ENCODE peak calls at places on chromosomes 3 and 15, in six cellular contexts. One of them, this sample, is unnamed.

GRCh38 chr15:50046868-50047267 is 72.2 kb downstream of the ATP8B4 start:
- DNase-seq in nephron progenitor cell: no peak
- DNase-seq in NCI-H510A treated with DMSO at 0.1 percent for 48 hours: no peak
- DNase-seq in Ammon's horn: no peak
- DNase-seq in activated CD4-positive, alpha-beta T cell treated with anti-CD3 and anti-CD28 coated beads, Interleukin-2, amount 50 U/mL, for 4 hours: no peak
- DNase-seq in A172: no peak
- DNase-seq in this sample: no peak

GRCh38 chr15:61033938-61034792 is 194.9 kb downstream of the RORA start:
- DNase-seq in NCI-H510A treated with DMSO at 0.1 percent for 48 hours: no peak
- DNase-seq in nephron progenitor cell: no peak
- DNase-seq in A172: no peak
- DNase-seq in Ammon's horn: no peak
- DNase-seq in activated CD4-positive, alpha-beta T cell treated with anti-CD3 and anti-CD28 coated beads, Interleukin-2, amount 50 U/mL, for 4 hours: no peak
- DNase-seq in this sample: no peak

GRCh38 chr3:125059488-125060245 is 3.9 kb upstream of the HEG1 start:
- DNase-seq in NCI-H510A treated with DMSO at 0.1 percent for 48 hours: no peak
- DNase-seq in Ammon's horn: no peak
- DNase-seq in nephron progenitor cell: no peak
- DNase-seq in activated CD4-positive, alpha-beta T cell treated with anti-CD3 and anti-CD28 coated beads, Interleukin-2, amount 50 U/mL, for 4 hours: no peak
- DNase-seq in A172: no peak
- DNase-seq in this sample: no peak

GRCh38 chr15:100082761-100083402 is 258.9 kb downstream of the ADAMTS17 start:
- DNase-seq in NCI-H510A treated with DMSO at 0.1 percent for 48 hours: no peak
- DNase-seq in Ammon's horn: no peak
- DNase-seq in A172: no peak
- DNase-seq in activated CD4-positive, alpha-beta T cell treated with anti-CD3 and anti-CD28 coated beads, Interleukin-2, amount 50 U/mL, for 4 hours: no peak
- DNase-seq in nephron progenitor cell: no peak
- DNase-seq in this sample: no peak

GRCh38 chr3:5213574-5213966 is 26.1 kb downstream of the EDEM1 start:
- DNase-seq in A172: no peak
- DNase-seq in activated CD4-positive, alpha-beta T cell treated with anti-CD3 and anti-CD28 coated beads, Interleukin-2, amount 50 U/mL, for 4 hours: no peak
- DNase-seq in nephron progenitor cell: no peak
- DNase-seq in NCI-H510A treated with DMSO at 0.1 percent for 48 hours: no peak
- DNase-seq in Ammon's horn: no peak
- DNase-seq in this sample: no peak

GRCh38 chr15:90035835-90036220 is 34.7 kb downstream of the ZNF710 start:
- DNase-seq in nephron progenitor cell: no peak
- DNase-seq in Ammon's horn: peak
- DNase-seq in activated CD4-positive, alpha-beta T cell treated with anti-CD3 and anti-CD28 coated beads, Interleukin-2, amount 50 U/mL, for 4 hours: no peak
- DNase-seq in A172: no peak
- DNase-seq in NCI-H510A treated with DMSO at 0.1 percent for 48 hours: no peak
- DNase-seq in this sample: no peak

GRCh38 chr15:49747340-49747739 is 126.5 kb downstream of the DTWD1 start:
- DNase-seq in Ammon's horn: no peak
- DNase-seq in A172: no peak
- DNase-seq in nephron progenitor cell: no peak
- DNase-seq in NCI-H510A treated with DMSO at 0.1 percent for 48 hours: no peak
- DNase-seq in activated CD4-positive, alpha-beta T cell treated with anti-CD3 and anti-CD28 coated beads, Interleukin-2, amount 50 U/mL, for 4 hours: no peak
- DNase-seq in this sample: no peak

GRCh38 chr3:50100956-50101845 is 12.5 kb downstream of the RBM5 start:
- DNase-seq in nephron progenitor cell: no peak
- DNase-seq in activated CD4-positive, alpha-beta T cell treated with anti-CD3 and anti-CD28 coated beads, Interleukin-2, amount 50 U/mL, for 4 hours: no peak
- DNase-seq in NCI-H510A treated with DMSO at 0.1 percent for 48 hours: no peak
- DNase-seq in A172: no peak
- DNase-seq in Ammon's horn: no peak
- DNase-seq in this sample: no peak

GRCh38 chr3:150040097-150040496 is 69.4 kb upstream of the PFN2 start:
- DNase-seq in nephron progenitor cell: no peak
- DNase-seq in Ammon's horn: no peak
- DNase-seq in NCI-H510A treated with DMSO at 0.1 percent for 48 hours: no peak
- DNase-seq in A172: no peak
- DNase-seq in activated CD4-positive, alpha-beta T cell treated with anti-CD3 and anti-CD28 coated beads, Interleukin-2, amount 50 U/mL, for 4 hours: no peak
- DNase-seq in this sample: no peak

GRCh38 chr15:72235298-72235697 is 4.3 kb upstream of the PKM start:
- DNase-seq in Ammon's horn: no peak
- DNase-seq in activated CD4-positive, alpha-beta T cell treated with anti-CD3 and anti-CD28 coated beads, Interleukin-2, amount 50 U/mL, for 4 hours: no peak
- DNase-seq in NCI-H510A treated with DMSO at 0.1 percent for 48 hours: no peak
- DNase-seq in A172: no peak
- DNase-seq in nephron progenitor cell: no peak
- DNase-seq in this sample: no peak

GRCh38 chr3:9781551-9781950 is 10.7 kb downstream of the TADA3 start:
- DNase-seq in nephron progenitor cell: no peak
- DNase-seq in Ammon's horn: no peak
- DNase-seq in NCI-H510A treated with DMSO at 0.1 percent for 48 hours: no peak
- DNase-seq in activated CD4-positive, alpha-beta T cell treated with anti-CD3 and anti-CD28 coated beads, Interleukin-2, amount 50 U/mL, for 4 hours: no peak
- DNase-seq in A172: no peak
- DNase-seq in this sample: no peak

GRCh38 chr15:35722506-35722905 is 176.5 kb upstream of the DPH6 start:
- DNase-seq in NCI-H510A treated with DMSO at 0.1 percent for 48 hours: no peak
- DNase-seq in A172: no peak
- DNase-seq in Ammon's horn: no peak
- DNase-seq in nephron progenitor cell: no peak
- DNase-seq in activated CD4-positive, alpha-beta T cell treated with anti-CD3 and anti-CD28 coated beads, Interleukin-2, amount 50 U/mL, for 4 hours: no peak
- DNase-seq in this sample: no peak

GRCh38 chr3:105139851-105140560 is 226.7 kb upstream of the ALCAM start:
- DNase-seq in A172: no peak
- DNase-seq in nephron progenitor cell: no peak
- DNase-seq in activated CD4-positive, alpha-beta T cell treated with anti-CD3 and anti-CD28 coated beads, Interleukin-2, amount 50 U/mL, for 4 hours: no peak
- DNase-seq in NCI-H510A treated with DMSO at 0.1 percent for 48 hours: no peak
- DNase-seq in Ammon's horn: no peak
- DNase-seq in this sample: no peak

GRCh38 chr3:170137971-170138370 is 43.6 kb downstream of the PHC3 start:
- DNase-seq in A172: no peak
- DNase-seq in Ammon's horn: no peak
- DNase-seq in NCI-H510A treated with DMSO at 0.1 percent for 48 hours: no peak
- DNase-seq in activated CD4-positive, alpha-beta T cell treated with anti-CD3 and anti-CD28 coated beads, Interleukin-2, amount 50 U/mL, for 4 hours: no peak
- DNase-seq in nephron progenitor cell: no peak
- DNase-seq in this sample: no peak

GRCh38 chr3:123246846-123247245 is 45.1 kb downstream of the SEC22A start:
- DNase-seq in A172: no peak
- DNase-seq in activated CD4-positive, alpha-beta T cell treated with anti-CD3 and anti-CD28 coated beads, Interleukin-2, amount 50 U/mL, for 4 hours: no peak
- DNase-seq in NCI-H510A treated with DMSO at 0.1 percent for 48 hours: no peak
- DNase-seq in nephron progenitor cell: no peak
- DNase-seq in Ammon's horn: no peak
- DNase-seq in this sample: no peak

GRCh38 chr3:70108072-70108471 is 108.5 kb downstream of the SAMMSON start:
- DNase-seq in NCI-H510A treated with DMSO at 0.1 percent for 48 hours: no peak
- DNase-seq in nephron progenitor cell: peak
- DNase-seq in activated CD4-positive, alpha-beta T cell treated with anti-CD3 and anti-CD28 coated beads, Interleukin-2, amount 50 U/mL, for 4 hours: no peak
- DNase-seq in A172: peak
- DNase-seq in Ammon's horn: no peak
- DNase-seq in this sample: no peak

GRCh38 chr15:78455749-78456148 is 17.7 kb downstream of the IREB2 start:
- DNase-seq in NCI-H510A treated with DMSO at 0.1 percent for 48 hours: peak
- DNase-seq in activated CD4-positive, alpha-beta T cell treated with anti-CD3 and anti-CD28 coated beads, Interleukin-2, amount 50 U/mL, for 4 hours: no peak
- DNase-seq in A172: no peak
- DNase-seq in nephron progenitor cell: peak
- DNase-seq in Ammon's horn: peak
- DNase-seq in this sample: no peak

GRCh38 chr3:100563228-100563627 is 46.2 kb upstream of the ADGRG7 start:
- DNase-seq in NCI-H510A treated with DMSO at 0.1 percent for 48 hours: no peak
- DNase-seq in Ammon's horn: no peak
- DNase-seq in A172: no peak
- DNase-seq in nephron progenitor cell: no peak
- DNase-seq in activated CD4-positive, alpha-beta T cell treated with anti-CD3 and anti-CD28 coated beads, Interleukin-2, amount 50 U/mL, for 4 hours: no peak
- DNase-seq in this sample: no peak

GRCh38 chr15:63503739-63504246 is 600 bp upstream of the USP3 start:
- DNase-seq in Ammon's horn: peak
- DNase-seq in activated CD4-positive, alpha-beta T cell treated with anti-CD3 and anti-CD28 coated beads, Interleukin-2, amount 50 U/mL, for 4 hours: peak
- DNase-seq in nephron progenitor cell: peak
- DNase-seq in NCI-H510A treated with DMSO at 0.1 percent for 48 hours: no peak
- DNase-seq in A172: peak
- DNase-seq in this sample: no peak

GRCh38 chr15:85404922-85405293 is 24.5 kb downstream of the AKAP13 start:
- DNase-seq in nephron progenitor cell: no peak
- DNase-seq in Ammon's horn: no peak
- DNase-seq in A172: no peak
- DNase-seq in activated CD4-positive, alpha-beta T cell treated with anti-CD3 and anti-CD28 coated beads, Interleukin-2, amount 50 U/mL, for 4 hours: no peak
- DNase-seq in NCI-H510A treated with DMSO at 0.1 percent for 48 hours: no peak
- DNase-seq in this sample: no peak

GRCh38 chr3:126528800-126529541 is 5.0 kb downstream of the CHST13 start:
- DNase-seq in nephron progenitor cell: no peak
- DNase-seq in A172: no peak
- DNase-seq in Ammon's horn: no peak
- DNase-seq in activated CD4-positive, alpha-beta T cell treated with anti-CD3 and anti-CD28 coated beads, Interleukin-2, amount 50 U/mL, for 4 hours: no peak
- DNase-seq in NCI-H510A treated with DMSO at 0.1 percent for 48 hours: no peak
- DNase-seq in this sample: no peak

GRCh38 chr3:153219147-153219546 is 57.1 kb downstream of the RAP2B start:
- DNase-seq in NCI-H510A treated with DMSO at 0.1 percent for 48 hours: no peak
- DNase-seq in activated CD4-positive, alpha-beta T cell treated with anti-CD3 and anti-CD28 coated beads, Interleukin-2, amount 50 U/mL, for 4 hours: no peak
- DNase-seq in Ammon's horn: no peak
- DNase-seq in A172: no peak
- DNase-seq in nephron progenitor cell: no peak
- DNase-seq in this sample: no peak